ENCODE peak calls at places on chromosomes 2 and 18, in five cellular contexts. One of them, this sample, is unnamed. For H3K4me1, the result is how much of the 10 kb centered on the place peaks cover.

GRCh38 chr2:98560256-98560771 is 48.0 kb downstream of the COA5 start:
- DNase-seq in astrocyte: peak
- DNase-seq in heart left ventricle: peak
- DNase-seq in sigmoid colon: peak
- DNase-seq in psoas muscle: no peak
- DNase-seq in this sample: no peak

GRCh38 chr2:127829845-127830246 is 18.9 kb upstream of the WDR33 start:
- DNase-seq in psoas muscle: no peak
- DNase-seq in heart left ventricle: no peak
- DNase-seq in sigmoid colon: no peak
- DNase-seq in astrocyte: peak
- DNase-seq in this sample: no peak

GRCh38 chr2:176432439-176432838 is 163.2 kb downstream of the MTX2 start:
- DNase-seq in astrocyte: no peak
- DNase-seq in psoas muscle: no peak
- DNase-seq in sigmoid colon: no peak
- DNase-seq in heart left ventricle: no peak
- DNase-seq in this sample: no peak

GRCh38 chr2:236535024-236535423 is 34.6 kb upstream of the ACKR3 start:
- DNase-seq in psoas muscle: no peak
- DNase-seq in heart left ventricle: no peak
- DNase-seq in astrocyte: peak
- DNase-seq in sigmoid colon: no peak
- DNase-seq in this sample: no peak

GRCh38 chr18:62881509-62882016 is 166.2 kb downstream of the PHLPP1 start:
- DNase-seq in sigmoid colon: no peak
- DNase-seq in heart left ventricle: no peak
- DNase-seq in astrocyte: peak
- DNase-seq in psoas muscle: no peak
- DNase-seq in this sample: no peak

GRCh38 chr2:132646805-132647115 is 23.2 kb downstream of the LYPD1 start:
- DNase-seq in heart left ventricle: no peak
- DNase-seq in sigmoid colon: no peak
- DNase-seq in astrocyte: no peak
- DNase-seq in psoas muscle: no peak
- DNase-seq in this sample: no peak

GRCh38 chr18:8947576-8947975 is 154.9 kb upstream of the NDUFV2 start:
- DNase-seq in astrocyte: peak
- DNase-seq in heart left ventricle: no peak
- DNase-seq in sigmoid colon: no peak
- DNase-seq in psoas muscle: no peak
- DNase-seq in this sample: no peak

GRCh38 chr2:50720695-50721314 is 311.1 kb downstream of the NRXN1 start:
- DNase-seq in astrocyte: peak
- DNase-seq in heart left ventricle: no peak
- DNase-seq in psoas muscle: no peak
- DNase-seq in sigmoid colon: no peak
- DNase-seq in this sample: no peak

GRCh38 chr2:152067823-152068222 is 31.0 kb downstream of the CACNB4 start:
- DNase-seq in psoas muscle: no peak
- DNase-seq in astrocyte: no peak
- DNase-seq in sigmoid colon: no peak
- DNase-seq in heart left ventricle: no peak
- DNase-seq in this sample: no peak

GRCh38 chr18:63241317-63241712 is 78.3 kb downstream of the BCL2 start:
- DNase-seq in psoas muscle: no peak
- DNase-seq in astrocyte: no peak
- DNase-seq in sigmoid colon: no peak
- DNase-seq in heart left ventricle: no peak
- DNase-seq in this sample: no peak

GRCh38 chr2:241894681-241895426 is 25.3 kb downstream of the RTP5 start:
- DNase-seq in psoas muscle: peak
- DNase-seq in astrocyte: no peak
- DNase-seq in sigmoid colon: no peak
- DNase-seq in heart left ventricle: no peak
- DNase-seq in this sample: no peak

GRCh38 chr2:160882906-160883305 is 277.3 kb upstream of the TANK start:
- DNase-seq in astrocyte: no peak
- DNase-seq in heart left ventricle: no peak
- DNase-seq in psoas muscle: no peak
- DNase-seq in sigmoid colon: no peak
- DNase-seq in this sample: no peak

GRCh38 chr2:214376631-214377624 is 33.9 kb upstream of the VWC2L start:
- DNase-seq in heart left ventricle: no peak
- DNase-seq in psoas muscle: no peak
- DNase-seq in sigmoid colon: no peak
- DNase-seq in astrocyte: peak
- DNase-seq in this sample: no peak

GRCh38 chr2:165953306-165953654 is 296 bp downstream of the TTC21B start:
- DNase-seq in astrocyte: no peak
- DNase-seq in psoas muscle: no peak
- DNase-seq in sigmoid colon: no peak
- DNase-seq in heart left ventricle: no peak
- DNase-seq in this sample: no peak

GRCh38 chr2:109230980-109231420 is 102.0 kb downstream of the SH3RF3 start:
- DNase-seq in psoas muscle: peak
- DNase-seq in heart left ventricle: no peak
- DNase-seq in astrocyte: no peak
- DNase-seq in sigmoid colon: no peak
- DNase-seq in this sample: no peak

GRCh38 chr2:229375241-229375640 is 104.2 kb upstream of the PID1 start:
- DNase-seq in heart left ventricle: no peak
- DNase-seq in sigmoid colon: no peak
- DNase-seq in psoas muscle: no peak
- DNase-seq in astrocyte: peak
- DNase-seq in this sample: no peak

GRCh38 chr18:9102391-9103216 is at the start of gene NDUFV2:
- DNase-seq in sigmoid colon: peak
- DNase-seq in heart left ventricle: peak
- DNase-seq in psoas muscle: peak
- DNase-seq in astrocyte: peak
- DNase-seq in this sample: peak

GRCh38 chr18:3498705-3499451 is 48.9 kb downstream of the TGIF1 start:
- DNase-seq in psoas muscle: no peak
- DNase-seq in heart left ventricle: peak
- DNase-seq in sigmoid colon: no peak
- DNase-seq in astrocyte: peak
- DNase-seq in this sample: peak

GRCh38 chr2:105398522-105399206 is at the start of gene FHL2:
- DNase-seq in sigmoid colon: peak
- DNase-seq in psoas muscle: peak
- DNase-seq in astrocyte: peak
- DNase-seq in heart left ventricle: peak
- DNase-seq in this sample: peak

GRCh38 chr2:14936436-14936835 is 303.9 kb downstream of the LRATD1 start:
- DNase-seq in sigmoid colon: no peak
- DNase-seq in heart left ventricle: no peak
- DNase-seq in psoas muscle: no peak
- DNase-seq in astrocyte: no peak
- DNase-seq in this sample: no peak

GRCh38 chr2:176110975-176111663 is 4.0 kb downstream of the HOXD11 start:
- DNase-seq in astrocyte: no peak
- DNase-seq in psoas muscle: no peak
- DNase-seq in heart left ventricle: no peak
- DNase-seq in sigmoid colon: no peak
- DNase-seq in this sample: peak

GRCh38 chr2:133324150-133324561 is 244.1 kb downstream of the NCKAP5 start:
- DNase-seq in heart left ventricle: no peak
- DNase-seq in sigmoid colon: no peak
- DNase-seq in astrocyte: peak
- DNase-seq in psoas muscle: no peak
- DNase-seq in this sample: no peak

GRCh38 chr2:232649033-232649432 is 15.6 kb downstream of the EFHD1 start:
- DNase-seq in sigmoid colon: no peak
- DNase-seq in psoas muscle: peak
- DNase-seq in astrocyte: no peak
- DNase-seq in heart left ventricle: no peak
- DNase-seq in this sample: no peak

GRCh38 chr2:241770185-241770935 is 6.3 kb upstream of the GAL3ST2 start:
- DNase-seq in sigmoid colon: peak
- DNase-seq in psoas muscle: no peak
- DNase-seq in heart left ventricle: no peak
- DNase-seq in astrocyte: no peak
- DNase-seq in this sample: no peak

GRCh38 chr2:44705851-44706555 is 235.5 kb upstream of the SIX3 start:
- DNase-seq in sigmoid colon: no peak
- DNase-seq in psoas muscle: no peak
- DNase-seq in astrocyte: no peak
- DNase-seq in heart left ventricle: no peak
- DNase-seq in this sample: no peak

GRCh38 chr18:24414349-24415003 is 12.0 kb upstream of the IMPACT start:
- DNase-seq in heart left ventricle: no peak
- DNase-seq in sigmoid colon: no peak
- DNase-seq in astrocyte: no peak
- DNase-seq in psoas muscle: no peak
- DNase-seq in this sample: no peak

GRCh38 chr2:127107622-127107999 is 657 bp upstream of the BIN1 start:
- DNase-seq in astrocyte: peak
- DNase-seq in psoas muscle: no peak
- DNase-seq in heart left ventricle: no peak
- DNase-seq in sigmoid colon: peak
- DNase-seq in this sample: peak

GRCh38 chr18:11982981-11983380 is 1.7 kb downstream of the IMPA2 start:
- DNase-seq in heart left ventricle: no peak
- DNase-seq in sigmoid colon: no peak
- DNase-seq in psoas muscle: peak
- DNase-seq in astrocyte: no peak
- DNase-seq in this sample: peak

GRCh38 chr18:58865714-58866113 is 1.0 kb downstream of the ZNF532 start:
- DNase-seq in sigmoid colon: peak
- DNase-seq in astrocyte: no peak
- DNase-seq in psoas muscle: no peak
- DNase-seq in heart left ventricle: no peak
- DNase-seq in this sample: no peak
- H3K4me1 ChIP-seq in sigmoid colon: half or more
- H3K4me1 ChIP-seq in astrocyte: half or more
- H3K4me1 ChIP-seq in psoas muscle: half or more
- H3K4me1 ChIP-seq in heart left ventricle: under half
- H3K4me1 ChIP-seq in this sample: under half

DNA sequence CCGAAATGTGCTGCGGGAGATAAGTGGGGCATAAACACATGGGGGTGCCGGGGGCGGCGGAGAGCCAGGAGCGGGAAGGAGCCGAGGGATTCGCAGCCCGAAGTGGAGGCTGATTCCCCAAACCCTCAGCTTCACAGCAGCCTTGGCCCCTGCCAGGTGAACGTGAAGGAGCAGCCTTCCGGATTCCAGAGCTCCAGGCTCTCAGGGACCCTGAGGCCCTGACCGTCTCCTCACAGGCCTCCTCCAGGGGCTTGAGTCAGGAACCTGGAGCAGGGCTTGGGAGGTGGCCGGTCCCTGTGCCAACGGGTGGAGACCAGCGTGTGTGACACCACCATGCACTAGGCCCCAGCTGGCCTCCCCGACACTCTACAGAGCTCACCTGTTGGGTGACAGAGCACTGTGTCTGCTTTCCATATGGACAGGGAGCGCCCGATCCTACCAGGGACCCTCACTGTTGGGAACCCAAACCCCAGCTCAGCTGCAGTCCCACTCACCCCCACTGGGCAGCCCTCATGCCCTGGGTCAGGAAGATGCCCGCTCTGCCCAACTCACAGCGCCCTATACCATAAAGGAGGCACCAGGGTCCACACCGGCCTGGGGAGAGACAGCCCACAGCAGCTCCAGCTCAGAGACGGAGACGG is 117.6 kb upstream of the OTOS start:
- DNase-seq in psoas muscle: peak
- DNase-seq in astrocyte: no peak
- DNase-seq in heart left ventricle: no peak
- DNase-seq in sigmoid colon: no peak
- DNase-seq in this sample: no peak
- H3K27ac ChIP-seq in psoas muscle: peak
- H3K27ac ChIP-seq in astrocyte: no peak
- H3K27ac ChIP-seq in heart left ventricle: peak
- H3K27ac ChIP-seq in sigmoid colon: peak
- H3K27ac ChIP-seq in this sample: no peak

DNA sequence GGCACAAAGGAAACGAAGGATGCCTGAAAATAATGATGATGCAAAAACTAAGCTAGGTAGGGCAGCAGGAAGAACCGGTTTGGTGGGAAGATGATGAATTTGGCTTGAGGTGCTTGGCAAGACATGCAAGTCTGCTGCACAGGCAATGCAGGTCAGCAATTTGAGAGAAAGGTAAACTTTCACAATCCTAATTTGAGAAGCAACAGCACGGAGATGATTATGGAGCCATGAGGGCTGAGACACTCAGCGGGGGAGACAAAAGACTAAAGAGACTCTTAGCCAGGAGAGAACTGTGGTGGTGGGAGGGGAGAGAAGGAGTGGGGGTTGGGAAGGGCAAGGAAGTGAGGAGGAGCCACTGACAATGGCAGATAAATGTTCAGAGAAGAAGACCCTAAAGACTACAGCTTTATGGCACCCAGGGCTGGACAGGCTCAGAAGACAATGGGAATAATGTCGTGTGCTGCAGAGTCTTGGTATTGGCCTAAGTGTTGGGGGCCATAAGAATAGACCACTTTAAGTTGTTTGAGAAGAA is 19.4 kb upstream of the RNF149 start:
- DNase-seq in psoas muscle: no peak
- DNase-seq in heart left ventricle: no peak
- DNase-seq in sigmoid colon: no peak
- DNase-seq in astrocyte: no peak
- DNase-seq in this sample: peak
- H3K4me1 ChIP-seq in psoas muscle: under half
- H3K4me1 ChIP-seq in heart left ventricle: under half
- H3K4me1 ChIP-seq in sigmoid colon: under half
- H3K4me1 ChIP-seq in astrocyte: under half
- H3K4me1 ChIP-seq in this sample: under half

GRCh38 chr2:85516649-85517389 is 22.1 kb upstream of the MAT2A start:
- DNase-seq in heart left ventricle: no peak
- DNase-seq in astrocyte: no peak
- DNase-seq in psoas muscle: no peak
- DNase-seq in sigmoid colon: no peak
- DNase-seq in this sample: peak
- H3K27ac ChIP-seq in heart left ventricle: no peak
- H3K27ac ChIP-seq in astrocyte: no peak
- H3K27ac ChIP-seq in psoas muscle: no peak
- H3K27ac ChIP-seq in sigmoid colon: no peak
- H3K27ac ChIP-seq in this sample: peak

DNA sequence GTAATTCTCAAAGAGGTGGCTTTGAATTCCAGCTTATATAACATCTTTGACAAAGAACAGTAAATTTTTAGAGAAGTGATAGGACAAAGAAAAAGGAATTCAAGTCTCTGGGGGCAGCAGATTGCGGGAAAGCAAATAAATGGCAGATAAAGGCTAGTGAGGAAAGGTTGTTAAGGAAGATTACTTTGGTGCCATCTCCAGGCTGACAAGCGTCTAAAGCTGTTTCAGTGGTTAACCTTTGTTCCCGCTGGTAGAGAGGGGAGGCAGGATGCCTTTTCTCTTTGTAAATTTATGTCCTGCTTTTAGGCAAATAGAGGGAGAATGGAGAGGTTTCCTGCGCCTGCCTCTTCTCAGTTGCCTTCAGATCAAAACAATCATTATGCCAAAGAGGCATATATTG is 431.2 kb upstream of the CHST9 start:
- DNase-seq in astrocyte: no peak
- DNase-seq in sigmoid colon: no peak
- DNase-seq in psoas muscle: no peak
- DNase-seq in heart left ventricle: no peak
- DNase-seq in this sample: no peak
- H3K4me1 ChIP-seq in astrocyte: under half
- H3K4me1 ChIP-seq in sigmoid colon: under half
- H3K4me1 ChIP-seq in psoas muscle: under half
- H3K4me1 ChIP-seq in heart left ventricle: under half
- H3K4me1 ChIP-seq in this sample: under half

GRCh38 chr2:202377308-202377736 is 1.2 kb downstream of the BMPR2 start:
- DNase-seq in sigmoid colon: peak
- DNase-seq in heart left ventricle: peak
- DNase-seq in astrocyte: peak
- DNase-seq in psoas muscle: peak
- DNase-seq in this sample: peak
- H3K27ac ChIP-seq in sigmoid colon: peak
- H3K27ac ChIP-seq in heart left ventricle: peak
- H3K27ac ChIP-seq in astrocyte: peak
- H3K27ac ChIP-seq in psoas muscle: peak
- H3K27ac ChIP-seq in this sample: peak

This sample was measured in colonic mucosa.